ENCODE peak calls at places on chromosomes 3 and 15, in five cellular contexts. W, R, I, N and M are unnamed samples.

GRCh38 chr3:43388188-43388587 is 101.8 kb downstream of the SNRK start:
- DNase-seq in W (no peak), R (no peak), I (no peak), N (no peak), M (no peak)

GRCh38 chr3:120147072-120147871 is 53.0 kb upstream of the GSK3B start:
- DNase-seq in W (peak), R (no peak), I (peak), N (no peak), M (peak)

GRCh38 chr3:4524423-4524769 is 31.2 kb downstream of the ITPR1 start:
- DNase-seq in W (no peak), R (no peak), I (no peak), N (no peak), M (no peak)

GRCh38 chr15:63436872-63437375 is 55.3 kb upstream of the CA12 start:
- DNase-seq in W (peak), R (peak), I (peak), N (peak), M (no peak)

GRCh38 chr15:41789237-41789636 is 15.0 kb downstream of the MAPKBP1 start:
- DNase-seq in W (no peak), R (no peak), I (no peak), N (no peak), M (no peak)

GRCh38 chr3:94524102-94524922 is 461.5 kb downstream of the NSUN3 start:
- DNase-seq in W (no peak), R (no peak), I (no peak), N (no peak), M (no peak)

GRCh38 chr15:64398575-64398974 is 10.9 kb downstream of the TRIP4 start:
- DNase-seq in W (no peak), R (no peak), I (no peak), N (no peak), M (no peak)

GRCh38 chr15:40684381-40684780 is 10.6 kb upstream of the RAD51 start:
- DNase-seq in W (no peak), R (no peak), I (no peak), N (no peak), M (no peak)